ENCODE peak calls at places on chromosome 6, in four cellular contexts. O, U, V and N are unnamed samples.

GRCh38 chr6:396126-396520 is 4.6 kb downstream of the IRF4 start:
- DNase-seq in U (no peak), V (no peak), O (no peak), N (no peak)

GRCh38 chr6:88538130-88538706 is 372.1 kb upstream of the CNR1 start:
- DNase-seq in U (no peak), V (no peak), O (no peak), N (no peak)

GRCh38 chr6:2750832-2751231 is at the start of gene MYLK4:
- DNase-seq in O (no peak), V (no peak), U (no peak), N (no peak)

GRCh38 chr6:7505196-7505699 is 36.2 kb upstream of the DSP start:
- DNase-seq in O (no peak), V (no peak), U (peak), N (peak)

GRCh38 chr6:151036869-151037680 is 171.6 kb downstream of the MTHFD1L start:
- DNase-seq in U (no peak), V (no peak), O (no peak), N (no peak)

GRCh38 chr6:53244958-53245357 is 96.3 kb upstream of the GCM1 start:
- DNase-seq in U (no peak), V (no peak), O (no peak), N (no peak)

GRCh38 chr6:56021943-56022342 is 146.6 kb upstream of the BMP5 start:
- DNase-seq in O (no peak), U (no peak), V (no peak), N (no peak)

GRCh38 chr6:14239097-14239496 is 121.5 kb downstream of the CD83 start:
- DNase-seq in V (no peak), U (no peak), O (no peak), N (no peak)

GRCh38 chr6:139378882-139379341 is 4.5 kb upstream of the CITED2 start:
- DNase-seq in V (no peak), O (no peak), U (no peak), N (no peak)

GRCh38 chr6:12032783-12033573 is 20.9 kb downstream of the HIVEP1 start:
- DNase-seq in V (no peak), U (no peak), O (no peak), N (no peak)